ENCODE peak calls at places on chromosomes 4 and X, in six cellular contexts. O, M, Q, P, Y and S are unnamed samples.

GRCh38 chr4:155758500-155759371 is at the start of gene GUCY1B1:
- DNase-seq in P (peak; percentile 95), M (peak; percentile 97), Y (peak; percentile 95), O (peak; percentile 40), Q (peak; percentile 76), S (peak; percentile 89)

GRCh38 chrX:24133280-24133679 is 16.2 kb upstream of the ZFX start:
- DNase-seq in Y (no peak), O (no peak), M (no peak), Q (no peak), P (no peak), S (no peak)

GRCh38 chr4:33054161-33054560 is 2334.0 kb downstream of the PCDH7 start:
- DNase-seq in Y (no peak), M (no peak), O (no peak), Q (no peak), P (no peak), S (no peak)

GRCh38 chr4:106022454-106022853 is 127.2 kb downstream of the NPNT start:
- DNase-seq in P (no peak), M (no peak), Q (no peak), O (no peak), Y (no peak), S (no peak)

GRCh38 chrX:1521459-1521956 is 15.5 kb downstream of the P2RY8 start:
- DNase-seq in Y (peak; percentile 76), O (no peak), Q (no peak), P (no peak), M (peak; percentile 36), S (no peak)

GRCh38 chr4:155684892-155685550 is 18.4 kb downstream of the GUCY1A1 start:
- DNase-seq in Y (no peak), Q (no peak), P (no peak), O (no peak), M (no peak), S (no peak)

GRCh38 chr4:87547016-87547708 is 18.0 kb upstream of the SPARCL1 start:
- DNase-seq in O (no peak), Y (no peak), Q (no peak), P (no peak), M (no peak), S (no peak)

GRCh38 chrX:87621697-87622096 is 104.1 kb downstream of the KLHL4 start:
- DNase-seq in O (no peak), P (no peak), M (no peak), Y (no peak), Q (no peak), S (peak; percentile 12)

GRCh38 chr4:184163813-184164212 is 53.9 kb downstream of the ENPP6 start:
- DNase-seq in M (no peak), O (no peak), Y (peak; percentile 88), Q (peak; percentile 60), P (peak; percentile 86), S (peak; percentile 87)

GRCh38 chr4:110287130-110287529 is 88.7 kb upstream of the ELOVL6 start:
- DNase-seq in Y (no peak), M (no peak), O (peak; percentile 17), Q (no peak), P (no peak), S (no peak)

GRCh38 chr4:113901994-113902787 is 77.3 kb downstream of the ARSJ start:
- DNase-seq in Q (no peak), O (no peak), M (no peak), Y (no peak), P (no peak), S (no peak)

GRCh38 chr4:1385373-1386340 is 20.6 kb downstream of the NKX1-1 start:
- DNase-seq in Q (no peak), Y (no peak), P (peak; percentile 4), M (no peak), O (no peak), S (peak; percentile 10)

GRCh38 chrX:21678059-21678458 is 19.9 kb upstream of the KLHL34 start:
- DNase-seq in Q (no peak), Y (no peak), P (no peak), M (no peak), O (no peak), S (no peak)

GRCh38 chrX:638482-639131 is 8.0 kb downstream of the SHOX start:
- DNase-seq in O (no peak), Q (no peak), P (no peak), Y (peak; percentile 77), M (peak; percentile 72), S (no peak)

GRCh38 chrX:20427173-20427770 is 160.6 kb upstream of the RPS6KA3 start:
- DNase-seq in Q (no peak), M (no peak), Y (peak; percentile 6), O (no peak), P (no peak), S (no peak)

GRCh38 chrX:53695901-53696300 is 9.4 kb upstream of the HUWE1 start:
- DNase-seq in Y (no peak), Q (no peak), O (no peak), P (no peak), M (no peak), S (peak; percentile 23)

GRCh38 chrX:40988100-40988499 is 97.1 kb upstream of the USP9X start:
- DNase-seq in O (no peak), Y (no peak), Q (no peak), M (no peak), P (no peak), S (no peak)

GRCh38 chr4:83771113-83771705 is 235.3 kb downstream of the GPAT3 start:
- DNase-seq in Q (peak; percentile 53), M (no peak), P (peak; percentile 66), Y (peak; percentile 82), O (peak; percentile 24), S (peak; percentile 54)

GRCh38 chrX:28701222-28701621 is 114.0 kb downstream of the IL1RAPL1 start:
- DNase-seq in O (no peak), P (no peak), Y (no peak), Q (no peak), M (no peak), S (no peak)

GRCh38 chrX:136525738-136526606 is 6.0 kb upstream of the VGLL1 start:
- DNase-seq in M (no peak), Y (no peak), Q (peak; percentile 8), P (peak; percentile 47), O (peak; percentile 61), S (no peak)

GRCh38 chr4:98558366-98558765 is 100.0 kb downstream of the TSPAN5 start:
- DNase-seq in M (no peak), Q (no peak), Y (peak; percentile 67), O (no peak), P (no peak), S (peak; percentile 30)

GRCh38 chr4:67234296-67234695 is 311.0 kb downstream of the CENPC start:
- DNase-seq in M (no peak), Y (peak; percentile 17), P (no peak), Q (no peak), O (no peak), S (no peak)

GRCh38 chrX:118240359-118240758 is 105.5 kb upstream of the WDR44 start:
- DNase-seq in M (no peak), Q (no peak), P (no peak), Y (no peak), O (no peak), S (no peak)

GRCh38 chrX:136209751-136210150 is 41.4 kb downstream of the MAP7D3 start:
- DNase-seq in O (no peak), P (no peak), Y (no peak), Q (no peak), M (no peak), S (no peak)

GRCh38 chrX:120253784-120254183 is 3.2 kb downstream of the ZBTB33 start:
- DNase-seq in Q (no peak), P (no peak), Y (no peak), M (no peak), O (no peak), S (no peak)

GRCh38 chrX:120250522-120251271 is at the start of gene ZBTB33:
- DNase-seq in P (peak; percentile 92), M (peak; percentile 97), O (peak; percentile 63), Q (peak; percentile 77), Y (peak; percentile 94), S (peak; percentile 90)

DNA sequence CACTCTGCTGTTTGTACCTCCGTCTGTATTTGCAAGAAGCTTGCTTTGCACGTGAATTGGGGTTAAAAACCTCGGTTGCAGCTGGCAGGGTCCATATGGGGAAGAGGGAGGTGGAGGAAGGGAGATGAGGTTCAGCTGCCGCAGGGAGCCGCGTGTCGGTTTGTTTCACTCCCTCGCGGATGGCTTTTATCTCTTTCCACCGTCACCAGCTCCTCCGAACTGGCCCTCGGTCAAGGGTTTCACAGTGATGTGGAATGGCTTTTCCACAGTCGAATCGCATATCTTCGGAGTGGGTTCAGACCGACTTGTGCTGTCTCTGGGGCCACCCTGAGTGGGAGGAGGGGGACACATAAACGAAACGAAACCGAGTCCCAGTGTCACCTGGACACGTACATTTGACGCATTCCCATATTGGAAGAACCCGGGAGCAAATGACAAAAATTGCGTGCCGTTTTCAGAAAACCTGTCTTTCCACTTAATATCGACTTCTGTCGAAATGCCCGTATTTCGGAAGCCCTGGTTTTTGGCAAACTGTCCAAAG is 929 bp downstream of the ZBTB33 start:
- DNase-seq in M (no peak), Y (peak; percentile 32), Q (peak; percentile 31), P (peak; percentile 16), O (no peak), S (peak; percentile 16)
- TF ChIP-seq CTCF in M (no peak), Y (no peak), Q (no peak), P (no peak), O (no peak), S (no peak)

GRCh38 chr4:16226816-16227461 is 668 bp upstream of the TAPT1 start:
- DNase-seq in Y (peak; percentile 71), M (no peak), O (no peak), Q (no peak), P (peak; percentile 56), S (peak; percentile 68)

GRCh38 chr4:16225681-16225995 is 633 bp downstream of the TAPT1 start:
- DNase-seq in P (no peak), Y (no peak), Q (no peak), O (no peak), M (no peak), S (no peak)

GRCh38 chr4:16227462-16227868 is 1.2 kb upstream of the TAPT1 start:
- DNase-seq in Y (peak; percentile 40), O (no peak), M (no peak), P (no peak), Q (no peak), S (no peak)

GRCh38 chr4:16225139-16225538 is 1.1 kb downstream of the TAPT1 start:
- DNase-seq in M (no peak), Q (no peak), Y (no peak), O (no peak), P (no peak), S (no peak)

GRCh38 chr4:16225996-16226815 is at the start of gene TAPT1:
- DNase-seq in M (peak; percentile 94), P (peak; percentile 84), Y (peak; percentile 81), O (no peak), Q (peak; percentile 38), S (peak; percentile 85)
- TF ChIP-seq CTCF in M (no peak), P (no peak), Y (no peak), O (no peak), Q (no peak), S (no peak)

DNA sequence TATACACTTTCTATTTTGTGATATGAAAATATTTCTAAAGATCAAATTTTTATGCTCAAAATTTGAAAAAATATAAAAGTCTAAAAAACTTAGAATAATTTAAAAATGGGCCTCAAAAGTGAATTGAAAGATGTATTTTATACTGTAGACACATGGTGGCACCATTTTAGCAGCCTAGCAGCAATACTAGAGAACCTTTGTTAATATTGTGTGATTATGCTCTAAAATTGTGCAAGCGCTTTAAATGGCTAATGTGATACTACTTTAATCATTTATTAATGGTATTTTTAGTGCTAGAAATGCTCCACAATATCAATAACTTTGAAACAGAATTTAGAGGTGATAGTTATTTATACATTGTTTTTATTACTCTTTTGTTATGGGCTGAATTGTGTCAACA is 3.7 kb upstream of the GUF1 start:
- DNase-seq in O (no peak), M (no peak), Q (no peak), Y (no peak), P (no peak), S (no peak)
- TF ChIP-seq CTCF in O (no peak), M (peak; percentile 37), Q (no peak), Y (no peak), P (no peak), S (no peak)

GRCh38 chrX:138777230-138777629 is 65.7 kb upstream of the FGF13 start:
- DNase-seq in Q (no peak), Y (peak; percentile 36), O (no peak), M (no peak), P (no peak), S (no peak)
- TF ChIP-seq CTCF in Q (no peak), Y (peak; percentile 55), O (no peak), M (no peak), P (no peak), S (no peak)